ENCODE peak calls at places on chromosomes 4 and X, in nine cellular contexts. A is dermis microvascular lymphatic vessel endothelial cell; S is epithelial cell of esophagus; C is aorta; P is NCI-H460; F is T-helper 9 cell; K is activated CD8-positive, alpha-beta memory T cell treated with anti-CD3 and anti-CD28 coated beads for 48 hours; G is RWPE1; X is NCI-H345. B is an unnamed sample.

GRCh38 chrX:34382416-34382815 is 250.3 kb upstream of the FAM47A start:
- DNase-seq in A (no peak), S (peak), C (no peak), P (no peak), F (no peak), K (no peak), G (no peak), X (no peak), B (peak)

GRCh38 chr4:140176735-140177134 is 22.8 kb upstream of the MAML3 start:
- DNase-seq in A (no peak), S (peak), C (no peak), P (no peak), F (no peak), K (no peak), G (no peak), X (no peak), B (peak)

GRCh38 chr4:20254517-20255250 is 3.0 kb downstream of the SLIT2 start:
- DNase-seq in A (no peak), S (peak), C (peak), P (no peak), F (no peak), K (no peak), G (no peak), X (peak), B (no peak)

GRCh38 chr4:138972956-138973819 is 42.4 kb upstream of the NOCT start:
- DNase-seq in A (no peak), S (no peak), C (no peak), P (no peak), F (no peak), K (no peak), G (no peak), X (no peak), B (no peak)

GRCh38 chrX:121579016-121579760 is 531.8 kb downstream of the GLUD2 start:
- DNase-seq in A (no peak), S (peak), C (no peak), P (peak), F (no peak), K (no peak), G (no peak), X (no peak), B (peak)

GRCh38 chrX:10240918-10241317 is 84.1 kb downstream of the CLCN4 start:
- DNase-seq in A (no peak), S (peak), C (no peak), P (no peak), F (no peak), K (no peak), G (no peak), X (no peak), B (peak)

GRCh38 chr4:168710353-168710946 is 213.6 kb downstream of the PALLD start:
- DNase-seq in A (peak), S (peak), C (no peak), P (no peak), F (no peak), K (no peak), G (peak), X (peak), B (peak)

GRCh38 chr4:99208719-99209075 is 10.3 kb downstream of the ADH6 start:
- DNase-seq in A (no peak), S (no peak), C (no peak), P (no peak), F (no peak), K (no peak), G (no peak), X (no peak), B (no peak)

GRCh38 chrX:48569958-48570357 is 4.3 kb upstream of the RBM3 start:
- DNase-seq in A (peak), S (peak), C (no peak), P (no peak), F (no peak), K (no peak), G (no peak), X (no peak), B (peak)

GRCh38 chr4:139455187-139455586 is 1.3 kb downstream of the RAB33B start:
- DNase-seq in A (no peak), S (no peak), C (no peak), P (no peak), F (no peak), K (no peak), G (no peak), X (no peak), B (no peak)

GRCh38 chr4:4519296-4519898 is 22.5 kb downstream of the STX18 start:
- DNase-seq in A (no peak), S (peak), C (no peak), P (no peak), F (no peak), K (no peak), G (peak), X (no peak), B (peak)

GRCh38 chr4:182890202-182890601 is 27.0 kb downstream of the DCTD start:
- DNase-seq in A (no peak), S (no peak), C (no peak), P (no peak), F (no peak), K (no peak), G (no peak), X (no peak), B (no peak)

GRCh38 chr4:3300198-3300671 is 7.4 kb downstream of the RGS12 start:
- DNase-seq in A (no peak), S (no peak), C (peak), P (no peak), F (no peak), K (no peak), G (no peak), X (no peak), B (no peak)

GRCh38 chr4:108130955-108131354 is 37.8 kb downstream of the LEF1 start:
- DNase-seq in A (no peak), S (no peak), C (no peak), P (no peak), F (no peak), K (no peak), G (no peak), X (no peak), B (no peak)